ENCODE peak calls at places on chromosomes 11 and 22, in nine cellular contexts. One of them, this sample, is unnamed.

GRCh38 chr11:109422755-109423113 is 744 bp downstream of the C11orf87 start:
- DNase-seq in GM23338: peak
- DNase-seq in left kidney: no peak
- DNase-seq in Panc1: no peak
- DNase-seq in NCI-H1694 treated with DMSO at 0.1 percent for 48 hours: no peak
- DNase-seq in MCF 10A: no peak
- DNase-seq in chondrocyte: no peak
- DNase-seq in ACHN: no peak
- DNase-seq in GM03348: peak
- DNase-seq in this sample: peak

GRCh38 chr11:60130496-60130895 is 42.0 kb downstream of the MS4A2 start:
- DNase-seq in GM23338: peak
- DNase-seq in left kidney: peak
- DNase-seq in Panc1: no peak
- DNase-seq in NCI-H1694 treated with DMSO at 0.1 percent for 48 hours: no peak
- DNase-seq in MCF 10A: peak
- DNase-seq in chondrocyte: no peak
- DNase-seq in ACHN: peak
- DNase-seq in GM03348: peak
- DNase-seq in this sample: no peak

GRCh38 chr11:45774023-45774655 is 30.8 kb upstream of the SLC35C1 start:
- DNase-seq in GM23338: no peak
- DNase-seq in left kidney: peak
- DNase-seq in Panc1: no peak
- DNase-seq in NCI-H1694 treated with DMSO at 0.1 percent for 48 hours: no peak
- DNase-seq in MCF 10A: no peak
- DNase-seq in chondrocyte: peak
- DNase-seq in ACHN: no peak
- DNase-seq in GM03348: peak
- DNase-seq in this sample: no peak

GRCh38 chr11:16789061-16789415 is 50.6 kb downstream of the C11orf58 start:
- DNase-seq in GM23338: no peak
- DNase-seq in left kidney: no peak
- DNase-seq in Panc1: no peak
- DNase-seq in NCI-H1694 treated with DMSO at 0.1 percent for 48 hours: no peak
- DNase-seq in MCF 10A: no peak
- DNase-seq in chondrocyte: peak
- DNase-seq in ACHN: no peak
- DNase-seq in GM03348: no peak
- DNase-seq in this sample: no peak

GRCh38 chr11:68038718-68039525 is at the start of gene TCIRG1:
- DNase-seq in GM23338: peak
- DNase-seq in left kidney: peak
- DNase-seq in Panc1: no peak
- DNase-seq in NCI-H1694 treated with DMSO at 0.1 percent for 48 hours: no peak
- DNase-seq in MCF 10A: peak
- DNase-seq in chondrocyte: peak
- DNase-seq in ACHN: peak
- DNase-seq in GM03348: peak
- DNase-seq in this sample: peak

GRCh38 chr22:47198801-47199251 is 436.4 kb downstream of the TBC1D22A start:
- DNase-seq in GM23338: no peak
- DNase-seq in left kidney: no peak
- DNase-seq in Panc1: no peak
- DNase-seq in NCI-H1694 treated with DMSO at 0.1 percent for 48 hours: no peak
- DNase-seq in MCF 10A: no peak
- DNase-seq in chondrocyte: no peak
- DNase-seq in ACHN: no peak
- DNase-seq in GM03348: no peak
- DNase-seq in this sample: peak

GRCh38 chr22:47071812-47072641 is 309.6 kb downstream of the TBC1D22A start:
- DNase-seq in GM23338: no peak
- DNase-seq in left kidney: no peak
- DNase-seq in Panc1: no peak
- DNase-seq in NCI-H1694 treated with DMSO at 0.1 percent for 48 hours: no peak
- DNase-seq in MCF 10A: no peak
- DNase-seq in chondrocyte: no peak
- DNase-seq in ACHN: no peak
- DNase-seq in GM03348: no peak
- DNase-seq in this sample: peak

GRCh38 chr11:78251083-78251699 is 62.5 kb downstream of the USP35 start:
- DNase-seq in GM23338: no peak
- DNase-seq in left kidney: peak
- DNase-seq in Panc1: no peak
- DNase-seq in NCI-H1694 treated with DMSO at 0.1 percent for 48 hours: no peak
- DNase-seq in MCF 10A: no peak
- DNase-seq in chondrocyte: no peak
- DNase-seq in ACHN: no peak
- DNase-seq in GM03348: peak
- DNase-seq in this sample: no peak

GRCh38 chr11:66967670-66968425 is 7.3 kb upstream of the C11orf86 start:
- DNase-seq in GM23338: no peak
- DNase-seq in left kidney: no peak
- DNase-seq in Panc1: no peak
- DNase-seq in NCI-H1694 treated with DMSO at 0.1 percent for 48 hours: no peak
- DNase-seq in MCF 10A: peak
- DNase-seq in chondrocyte: no peak
- DNase-seq in ACHN: peak
- DNase-seq in GM03348: peak
- DNase-seq in this sample: peak

GRCh38 chr22:43990044-43990443 is 34.1 kb upstream of the PARVB start:
- DNase-seq in GM23338: no peak
- DNase-seq in left kidney: peak
- DNase-seq in Panc1: no peak
- DNase-seq in NCI-H1694 treated with DMSO at 0.1 percent for 48 hours: no peak
- DNase-seq in MCF 10A: no peak
- DNase-seq in chondrocyte: no peak
- DNase-seq in ACHN: no peak
- DNase-seq in GM03348: no peak
- DNase-seq in this sample: no peak

GRCh38 chr22:24865508-24865907 is 59.5 kb downstream of the SGSM1 start:
- DNase-seq in GM23338: no peak
- DNase-seq in left kidney: no peak
- DNase-seq in Panc1: no peak
- DNase-seq in NCI-H1694 treated with DMSO at 0.1 percent for 48 hours: no peak
- DNase-seq in MCF 10A: no peak
- DNase-seq in chondrocyte: no peak
- DNase-seq in ACHN: no peak
- DNase-seq in GM03348: no peak
- DNase-seq in this sample: no peak

GRCh38 chr22:31920306-31920705 is 24.0 kb upstream of the YWHAH start:
- DNase-seq in GM23338: no peak
- DNase-seq in left kidney: no peak
- DNase-seq in Panc1: no peak
- DNase-seq in NCI-H1694 treated with DMSO at 0.1 percent for 48 hours: no peak
- DNase-seq in MCF 10A: no peak
- DNase-seq in chondrocyte: no peak
- DNase-seq in ACHN: no peak
- DNase-seq in GM03348: no peak
- DNase-seq in this sample: no peak

GRCh38 chr22:38032681-38033521 is 24.3 kb upstream of the PICK1 start:
- DNase-seq in GM23338: no peak
- DNase-seq in left kidney: peak
- DNase-seq in Panc1: no peak
- DNase-seq in NCI-H1694 treated with DMSO at 0.1 percent for 48 hours: peak
- DNase-seq in MCF 10A: peak
- DNase-seq in chondrocyte: no peak
- DNase-seq in ACHN: peak
- DNase-seq in GM03348: peak
- DNase-seq in this sample: no peak

GRCh38 chr11:28976801-28977145 is 868.6 kb downstream of the METTL15 start:
- DNase-seq in GM23338: no peak
- DNase-seq in left kidney: no peak
- DNase-seq in Panc1: no peak
- DNase-seq in NCI-H1694 treated with DMSO at 0.1 percent for 48 hours: no peak
- DNase-seq in MCF 10A: no peak
- DNase-seq in chondrocyte: no peak
- DNase-seq in ACHN: no peak
- DNase-seq in GM03348: no peak
- DNase-seq in this sample: no peak

GRCh38 chr22:37211853-37212173 is 464 bp downstream of the SSTR3 start:
- DNase-seq in GM23338: no peak
- DNase-seq in left kidney: no peak
- DNase-seq in Panc1: no peak
- DNase-seq in NCI-H1694 treated with DMSO at 0.1 percent for 48 hours: no peak
- DNase-seq in MCF 10A: no peak
- DNase-seq in chondrocyte: peak
- DNase-seq in ACHN: no peak
- DNase-seq in GM03348: no peak
- DNase-seq in this sample: peak

GRCh38 chr11:33478111-33478573 is 221.0 kb downstream of the HIPK3 start:
- DNase-seq in GM23338: peak
- DNase-seq in left kidney: peak
- DNase-seq in Panc1: no peak
- DNase-seq in NCI-H1694 treated with DMSO at 0.1 percent for 48 hours: peak
- DNase-seq in MCF 10A: no peak
- DNase-seq in chondrocyte: no peak
- DNase-seq in ACHN: no peak
- DNase-seq in GM03348: no peak
- DNase-seq in this sample: no peak

GRCh38 chr22:22431271-22432220 is 77.0 kb downstream of the ZNF280B start:
- DNase-seq in GM23338: peak
- DNase-seq in left kidney: peak
- DNase-seq in Panc1: peak
- DNase-seq in NCI-H1694 treated with DMSO at 0.1 percent for 48 hours: peak
- DNase-seq in MCF 10A: peak
- DNase-seq in chondrocyte: no peak
- DNase-seq in ACHN: peak
- DNase-seq in GM03348: peak
- DNase-seq in this sample: no peak

GRCh38 chr11:124074554-124074953 is 33.4 kb upstream of the OR10G7 start:
- DNase-seq in GM23338: no peak
- DNase-seq in left kidney: no peak
- DNase-seq in Panc1: no peak
- DNase-seq in NCI-H1694 treated with DMSO at 0.1 percent for 48 hours: no peak
- DNase-seq in MCF 10A: no peak
- DNase-seq in chondrocyte: no peak
- DNase-seq in ACHN: no peak
- DNase-seq in GM03348: no peak
- DNase-seq in this sample: no peak

GRCh38 chr11:128291835-128292234 is 295.5 kb downstream of the ETS1 start:
- DNase-seq in GM23338: no peak
- DNase-seq in left kidney: peak
- DNase-seq in Panc1: no peak
- DNase-seq in NCI-H1694 treated with DMSO at 0.1 percent for 48 hours: no peak
- DNase-seq in MCF 10A: no peak
- DNase-seq in chondrocyte: no peak
- DNase-seq in ACHN: no peak
- DNase-seq in GM03348: no peak
- DNase-seq in this sample: no peak

GRCh38 chr11:44602810-44603410 is 37.4 kb downstream of the CD82 start:
- DNase-seq in GM23338: no peak
- DNase-seq in left kidney: no peak
- DNase-seq in Panc1: no peak
- DNase-seq in NCI-H1694 treated with DMSO at 0.1 percent for 48 hours: no peak
- DNase-seq in MCF 10A: no peak
- DNase-seq in chondrocyte: no peak
- DNase-seq in ACHN: no peak
- DNase-seq in GM03348: no peak
- DNase-seq in this sample: no peak

GRCh38 chr11:58285483-58286040 is 17.5 kb upstream of the OR10W1 start:
- DNase-seq in GM23338: no peak
- DNase-seq in left kidney: no peak
- DNase-seq in Panc1: no peak
- DNase-seq in NCI-H1694 treated with DMSO at 0.1 percent for 48 hours: no peak
- DNase-seq in MCF 10A: no peak
- DNase-seq in chondrocyte: no peak
- DNase-seq in ACHN: no peak
- DNase-seq in GM03348: no peak
- DNase-seq in this sample: no peak

GRCh38 chr11:104130161-104130560 is 33.8 kb downstream of the PDGFD start:
- DNase-seq in GM23338: no peak
- DNase-seq in left kidney: no peak
- DNase-seq in Panc1: no peak
- DNase-seq in NCI-H1694 treated with DMSO at 0.1 percent for 48 hours: no peak
- DNase-seq in MCF 10A: no peak
- DNase-seq in chondrocyte: no peak
- DNase-seq in ACHN: no peak
- DNase-seq in GM03348: no peak
- DNase-seq in this sample: no peak

GRCh38 chr11:64996710-64997380 is at the start of gene BATF2:
- DNase-seq in GM23338: peak
- DNase-seq in left kidney: peak
- DNase-seq in Panc1: no peak
- DNase-seq in NCI-H1694 treated with DMSO at 0.1 percent for 48 hours: no peak
- DNase-seq in MCF 10A: peak
- DNase-seq in chondrocyte: no peak
- DNase-seq in ACHN: peak
- DNase-seq in GM03348: peak
- DNase-seq in this sample: peak

GRCh38 chr22:30537083-30537731 is 9.3 kb downstream of the SEC14L6 start:
- DNase-seq in GM23338: peak
- DNase-seq in left kidney: peak
- DNase-seq in Panc1: no peak
- DNase-seq in NCI-H1694 treated with DMSO at 0.1 percent for 48 hours: no peak
- DNase-seq in MCF 10A: no peak
- DNase-seq in chondrocyte: no peak
- DNase-seq in ACHN: no peak
- DNase-seq in GM03348: no peak
- DNase-seq in this sample: no peak

GRCh38 chr22:20793386-20794131 is 19.6 kb downstream of the SERPIND1 start:
- DNase-seq in GM23338: no peak
- DNase-seq in left kidney: no peak
- DNase-seq in Panc1: no peak
- DNase-seq in NCI-H1694 treated with DMSO at 0.1 percent for 48 hours: no peak
- DNase-seq in MCF 10A: no peak
- DNase-seq in chondrocyte: no peak
- DNase-seq in ACHN: no peak
- DNase-seq in GM03348: peak
- DNase-seq in this sample: no peak

GRCh38 chr11:119029340-119030028 is 1.2 kb downstream of the SLC37A4 start:
- DNase-seq in GM23338: no peak
- DNase-seq in left kidney: peak
- DNase-seq in Panc1: no peak
- DNase-seq in NCI-H1694 treated with DMSO at 0.1 percent for 48 hours: no peak
- DNase-seq in MCF 10A: no peak
- DNase-seq in chondrocyte: peak
- DNase-seq in ACHN: peak
- DNase-seq in GM03348: no peak
- DNase-seq in this sample: no peak

GRCh38 chr11:104572279-104572678 is 326.0 kb downstream of the CASP12 start:
- DNase-seq in GM23338: no peak
- DNase-seq in left kidney: no peak
- DNase-seq in Panc1: no peak
- DNase-seq in NCI-H1694 treated with DMSO at 0.1 percent for 48 hours: no peak
- DNase-seq in MCF 10A: peak
- DNase-seq in chondrocyte: no peak
- DNase-seq in ACHN: no peak
- DNase-seq in GM03348: no peak
- DNase-seq in this sample: no peak

GRCh38 chr22:35480143-35480542 is 60.5 kb upstream of the RASD2 start:
- DNase-seq in GM23338: no peak
- DNase-seq in left kidney: no peak
- DNase-seq in Panc1: no peak
- DNase-seq in NCI-H1694 treated with DMSO at 0.1 percent for 48 hours: no peak
- DNase-seq in MCF 10A: no peak
- DNase-seq in chondrocyte: no peak
- DNase-seq in ACHN: peak
- DNase-seq in GM03348: peak
- DNase-seq in this sample: peak

GRCh38 chr22:46915978-46916730 is 153.7 kb downstream of the TBC1D22A start:
- DNase-seq in GM23338: no peak
- DNase-seq in left kidney: no peak
- DNase-seq in Panc1: no peak
- DNase-seq in NCI-H1694 treated with DMSO at 0.1 percent for 48 hours: no peak
- DNase-seq in MCF 10A: no peak
- DNase-seq in chondrocyte: no peak
- DNase-seq in ACHN: no peak
- DNase-seq in GM03348: no peak
- DNase-seq in this sample: no peak

GRCh38 chr22:31343235-31344191 is 2.6 kb downstream of the PATZ1 start:
- DNase-seq in GM23338: peak
- DNase-seq in left kidney: peak
- DNase-seq in Panc1: no peak
- DNase-seq in NCI-H1694 treated with DMSO at 0.1 percent for 48 hours: no peak
- DNase-seq in MCF 10A: no peak
- DNase-seq in chondrocyte: no peak
- DNase-seq in ACHN: no peak
- DNase-seq in GM03348: no peak
- DNase-seq in this sample: no peak

GRCh38 chr22:41206719-41207118 is 1.6 kb downstream of the L3MBTL2 start:
- DNase-seq in GM23338: no peak
- DNase-seq in left kidney: no peak
- DNase-seq in Panc1: no peak
- DNase-seq in NCI-H1694 treated with DMSO at 0.1 percent for 48 hours: no peak
- DNase-seq in MCF 10A: no peak
- DNase-seq in chondrocyte: no peak
- DNase-seq in ACHN: no peak
- DNase-seq in GM03348: no peak
- DNase-seq in this sample: no peak

This sample was measured in posterior vena cava.